ENCODE peak calls at places on chromosomes 16 and 17, in five cellular contexts. X, F, G, B and S are unnamed samples.

GRCh38 chr17:49969134-49969759 is at the start of gene DLX4:
- DNase-seq in X (no peak), F (no peak), G (no peak), B (no peak), S (no peak)

GRCh38 chr17:80803451-80804428 is 187.9 kb upstream of the CHMP6 start:
- DNase-seq in X (no peak), F (no peak), G (no peak), B (no peak), S (no peak)

GRCh38 chr16:18979936-18980335 is 3.8 kb upstream of the TMC7 start:
- DNase-seq in X (no peak), F (no peak), G (peak), B (peak), S (no peak)

GRCh38 chr17:55845385-55845784 is 94.5 kb downstream of the PCTP start:
- DNase-seq in X (no peak), F (peak), G (no peak), B (no peak), S (peak)

GRCh38 chr16:89842471-89843408 is 14.5 kb downstream of the SPIRE2 start:
- DNase-seq in X (no peak), F (no peak), G (no peak), B (peak), S (no peak)

GRCh38 chr16:88494335-88495154 is 41.5 kb downstream of the ZFPM1 start:
- DNase-seq in X (no peak), F (no peak), G (no peak), B (no peak), S (no peak)

GRCh38 chr17:72502111-72502939 is 381.5 kb downstream of the SOX9 start:
- DNase-seq in X (no peak), F (no peak), G (no peak), B (no peak), S (peak)

GRCh38 chr17:1078062-1078711 is 81.3 kb downstream of the TIMM22 start:
- DNase-seq in X (no peak), F (no peak), G (no peak), B (no peak), S (no peak)

GRCh38 chr17:79811036-79811887 is 14.4 kb upstream of the CBX8 start:
- DNase-seq in X (no peak), F (no peak), G (peak), B (peak), S (peak)

GRCh38 chr17:2067559-2067958 is 12.7 kb downstream of the HIC1 start:
- DNase-seq in X (no peak), F (no peak), G (no peak), B (no peak), S (no peak)

GRCh38 chr16:12434567-12434966 is 369.1 kb downstream of the CPPED1 start:
- DNase-seq in X (no peak), F (no peak), G (no peak), B (no peak), S (no peak)

GRCh38 chr17:64420143-64420670 is 28.7 kb upstream of the MILR1 start:
- DNase-seq in X (no peak), F (peak), G (peak), B (peak), S (peak)

GRCh38 chr16:20383106-20384029 is 21.2 kb downstream of the PDILT start:
- DNase-seq in X (peak), F (peak), G (peak), B (peak), S (peak)

GRCh38 chr17:41793749-41794602 is 7.5 kb upstream of the JUP start:
- DNase-seq in X (no peak), F (no peak), G (no peak), B (no peak), S (no peak)

GRCh38 chr16:67233596-67233995 is 6.7 kb downstream of the TMEM208 start:
- DNase-seq in X (no peak), F (no peak), G (no peak), B (no peak), S (no peak)

GRCh38 chr17:8870406-8871040 is 3.0 kb upstream of the PIK3R6 start:
- DNase-seq in X (no peak), F (no peak), G (no peak), B (no peak), S (no peak)

GRCh38 chr16:2194166-2194834 is 2.1 kb downstream of the CASKIN1 start:
- DNase-seq in X (no peak), F (peak), G (no peak), B (peak), S (no peak)

GRCh38 chr17:44556854-44557606 is at the start of gene FZD2:
- DNase-seq in X (peak), F (peak), G (peak), B (peak), S (peak)

GRCh38 chr16:67718668-67719047 is 458 bp downstream of the GFOD2 start:
- DNase-seq in X (peak), F (no peak), G (no peak), B (no peak), S (no peak)

GRCh38 chr17:69187294-69187693 is 41.3 kb downstream of the ABCA10 start:
- DNase-seq in X (no peak), F (no peak), G (no peak), B (peak), S (no peak)

GRCh38 chr17:74918906-74919305 is 4.1 kb downstream of the USH1G start:
- DNase-seq in X (no peak), F (no peak), G (no peak), B (no peak), S (no peak)

GRCh38 chr16:56632160-56632847 is at the start of gene MT1M:
- DNase-seq in X (no peak), F (no peak), G (no peak), B (peak), S (peak)

GRCh38 chr17:73318861-73319260 is 7.1 kb upstream of the CDC42EP4 start:
- DNase-seq in X (no peak), F (no peak), G (peak), B (no peak), S (no peak)

GRCh38 chr16:74700206-74701040 is at the start of gene MLKL:
- DNase-seq in X (peak), F (no peak), G (peak), B (peak), S (no peak)

GRCh38 chr17:39674702-39675389 is 6.6 kb downstream of the PNMT start:
- DNase-seq in X (no peak), F (no peak), G (peak), B (peak), S (no peak)

GRCh38 chr17:81890447-81891302 is 711 bp downstream of the ALYREF start:
- DNase-seq in X (no peak), F (no peak), G (no peak), B (no peak), S (no peak)

GRCh38 chr16:9035986-9036385 is 55.5 kb upstream of the HAPSTR1 start:
- DNase-seq in X (no peak), F (no peak), G (no peak), B (no peak), S (no peak)

GRCh38 chr17:66564992-66565465 is 262.6 kb downstream of the PRKCA start:
- DNase-seq in X (no peak), F (no peak), G (no peak), B (peak), S (no peak)

GRCh38 chr17:19663097-19663496 is 14.5 kb downstream of the ALDH3A2 start:
- DNase-seq in X (no peak), F (no peak), G (no peak), B (no peak), S (no peak)

GRCh38 chr16:67459066-67459857 is 21.7 kb downstream of the ATP6V0D1 start:
- DNase-seq in X (no peak), F (no peak), G (no peak), B (no peak), S (peak)

GRCh38 chr17:16936536-16937310 is 35.2 kb downstream of the TNFRSF13B start:
- DNase-seq in X (no peak), F (no peak), G (no peak), B (no peak), S (no peak)

GRCh38 chr17:66837883-66838665 is 3.2 kb downstream of the CACNG5 start:
- DNase-seq in X (no peak), F (no peak), G (no peak), B (no peak), S (no peak)

GRCh38 chr16:88430524-88431446 is 22.3 kb upstream of the ZFPM1 start:
- DNase-seq in X (no peak), F (no peak), G (peak), B (no peak), S (no peak)

GRCh38 chr17:3879181-3879580 is 13.7 kb downstream of the CAMKK1 start:
- DNase-seq in X (no peak), F (peak), G (no peak), B (no peak), S (peak)

GRCh38 chr16:57263585-57264351 is 18.7 kb downstream of the ARL2BP start:
- DNase-seq in X (no peak), F (no peak), G (no peak), B (no peak), S (no peak)